ENCODE peak calls at places on chromosomes 6 and 20, in nine cellular contexts. One of them, this sample, is unnamed.

GRCh38 chr20:3818155-3819151 is 1.9 kb upstream of the AP5S1 start:
- DNase-seq in kidney epithelial cell: no peak
- DNase-seq in esophagus squamous epithelium: no peak
- DNase-seq in upper lobe of right lung: no peak
- DNase-seq in brain microvascular endothelial cell: peak
- DNase-seq in CD8-positive, alpha-beta memory T cell: no peak
- DNase-seq in esophagus muscularis mucosa: no peak
- DNase-seq in suprapubic skin: no peak
- DNase-seq in fibroblast of mammary gland: peak
- DNase-seq in this sample: peak

GRCh38 chr20:1671891-1672669 is 14.5 kb upstream of the SIRPG start:
- DNase-seq in kidney epithelial cell: no peak
- DNase-seq in esophagus squamous epithelium: no peak
- DNase-seq in upper lobe of right lung: no peak
- DNase-seq in brain microvascular endothelial cell: no peak
- DNase-seq in CD8-positive, alpha-beta memory T cell: no peak
- DNase-seq in esophagus muscularis mucosa: peak
- DNase-seq in suprapubic skin: no peak
- DNase-seq in fibroblast of mammary gland: no peak
- DNase-seq in this sample: no peak

GRCh38 chr20:11919046-11919445 is 1.4 kb downstream of the BTBD3 start:
- DNase-seq in kidney epithelial cell: no peak
- DNase-seq in esophagus squamous epithelium: no peak
- DNase-seq in upper lobe of right lung: no peak
- DNase-seq in brain microvascular endothelial cell: no peak
- DNase-seq in CD8-positive, alpha-beta memory T cell: no peak
- DNase-seq in esophagus muscularis mucosa: no peak
- DNase-seq in suprapubic skin: no peak
- DNase-seq in fibroblast of mammary gland: no peak
- DNase-seq in this sample: no peak

GRCh38 chr20:51496964-51497363 is 45.6 kb downstream of the NFATC2 start:
- DNase-seq in kidney epithelial cell: no peak
- DNase-seq in esophagus squamous epithelium: no peak
- DNase-seq in upper lobe of right lung: no peak
- DNase-seq in brain microvascular endothelial cell: no peak
- DNase-seq in CD8-positive, alpha-beta memory T cell: no peak
- DNase-seq in esophagus muscularis mucosa: no peak
- DNase-seq in suprapubic skin: no peak
- DNase-seq in fibroblast of mammary gland: no peak
- DNase-seq in this sample: no peak

GRCh38 chr6:134534708-134535149 is 216.8 kb upstream of the SGK1 start:
- DNase-seq in kidney epithelial cell: no peak
- DNase-seq in esophagus squamous epithelium: no peak
- DNase-seq in upper lobe of right lung: no peak
- DNase-seq in brain microvascular endothelial cell: peak
- DNase-seq in CD8-positive, alpha-beta memory T cell: no peak
- DNase-seq in esophagus muscularis mucosa: no peak
- DNase-seq in suprapubic skin: no peak
- DNase-seq in fibroblast of mammary gland: peak
- DNase-seq in this sample: no peak

GRCh38 chr6:135832186-135832585 is 19.3 kb upstream of the PDE7B start:
- DNase-seq in kidney epithelial cell: no peak
- DNase-seq in esophagus squamous epithelium: no peak
- DNase-seq in upper lobe of right lung: no peak
- DNase-seq in brain microvascular endothelial cell: no peak
- DNase-seq in CD8-positive, alpha-beta memory T cell: no peak
- DNase-seq in esophagus muscularis mucosa: no peak
- DNase-seq in suprapubic skin: no peak
- DNase-seq in fibroblast of mammary gland: no peak
- DNase-seq in this sample: no peak

GRCh38 chr20:51008718-51009117 is 14.2 kb downstream of the KCNG1 start:
- DNase-seq in kidney epithelial cell: no peak
- DNase-seq in esophagus squamous epithelium: no peak
- DNase-seq in upper lobe of right lung: no peak
- DNase-seq in brain microvascular endothelial cell: no peak
- DNase-seq in CD8-positive, alpha-beta memory T cell: no peak
- DNase-seq in esophagus muscularis mucosa: no peak
- DNase-seq in suprapubic skin: no peak
- DNase-seq in fibroblast of mammary gland: no peak
- DNase-seq in this sample: peak

GRCh38 chr20:346640-347316 is at the start of gene NRSN2:
- DNase-seq in kidney epithelial cell: no peak
- DNase-seq in esophagus squamous epithelium: no peak
- DNase-seq in upper lobe of right lung: peak
- DNase-seq in brain microvascular endothelial cell: peak
- DNase-seq in CD8-positive, alpha-beta memory T cell: no peak
- DNase-seq in esophagus muscularis mucosa: no peak
- DNase-seq in suprapubic skin: no peak
- DNase-seq in fibroblast of mammary gland: peak
- DNase-seq in this sample: peak

GRCh38 chr6:148247386-148248063 is 95.1 kb upstream of the SASH1 start:
- DNase-seq in kidney epithelial cell: no peak
- DNase-seq in esophagus squamous epithelium: no peak
- DNase-seq in upper lobe of right lung: no peak
- DNase-seq in brain microvascular endothelial cell: no peak
- DNase-seq in CD8-positive, alpha-beta memory T cell: no peak
- DNase-seq in esophagus muscularis mucosa: peak
- DNase-seq in suprapubic skin: no peak
- DNase-seq in fibroblast of mammary gland: no peak
- DNase-seq in this sample: no peak

DNA sequence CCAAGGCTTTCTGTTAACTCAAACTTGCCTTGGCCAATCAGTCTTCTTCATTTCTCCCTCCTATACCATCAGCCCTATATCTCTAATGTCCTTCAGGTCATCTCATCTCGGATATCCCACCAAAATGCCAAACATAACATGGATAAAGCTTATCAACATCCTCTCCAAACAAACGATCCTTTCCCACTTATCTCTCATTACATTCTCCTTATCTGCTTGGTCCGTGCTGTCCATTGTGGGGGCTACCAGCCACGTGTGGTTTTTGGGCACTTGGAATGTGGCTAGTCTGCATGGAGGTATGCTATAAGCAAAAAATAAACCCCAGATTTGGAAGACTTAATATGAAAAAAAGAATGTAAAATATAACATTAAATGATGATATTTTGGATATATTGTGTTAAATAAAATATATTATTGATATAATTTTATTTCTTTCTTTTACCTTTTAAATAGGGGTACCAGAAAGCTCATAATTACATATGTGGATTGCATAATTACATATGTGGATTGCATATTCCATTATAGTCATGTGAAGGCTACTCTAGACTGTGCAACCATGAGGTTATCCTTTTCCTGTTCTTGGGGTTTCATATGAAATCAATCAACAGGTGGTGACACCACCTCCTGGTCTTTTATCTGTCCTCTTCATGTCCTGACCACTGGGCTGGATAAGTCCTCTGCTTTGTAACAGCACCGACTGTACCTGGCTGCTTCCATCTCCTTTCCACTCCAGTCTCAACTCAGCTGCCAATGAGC is 123.0 kb downstream of the CD83 start:
- DNase-seq in kidney epithelial cell: no peak
- DNase-seq in esophagus squamous epithelium: no peak
- DNase-seq in upper lobe of right lung: no peak
- DNase-seq in brain microvascular endothelial cell: no peak
- DNase-seq in CD8-positive, alpha-beta memory T cell: no peak
- DNase-seq in esophagus muscularis mucosa: no peak
- DNase-seq in suprapubic skin: no peak
- DNase-seq in fibroblast of mammary gland: no peak
- DNase-seq in this sample: no peak
- H3K4me3 ChIP-seq in kidney epithelial cell: no peak
- H3K4me3 ChIP-seq in esophagus squamous epithelium: no peak
- H3K4me3 ChIP-seq in upper lobe of right lung: no peak
- H3K4me3 ChIP-seq in brain microvascular endothelial cell: no peak
- H3K4me3 ChIP-seq in CD8-positive, alpha-beta memory T cell: no peak
- H3K4me3 ChIP-seq in esophagus muscularis mucosa: no peak
- H3K4me3 ChIP-seq in suprapubic skin: no peak
- H3K4me3 ChIP-seq in fibroblast of mammary gland: no peak
- H3K4me3 ChIP-seq in this sample: no peak

GRCh38 chr6:89351632-89352328 is 742 bp downstream of the UBE2J1 start:
- DNase-seq in kidney epithelial cell: no peak
- DNase-seq in esophagus squamous epithelium: no peak
- DNase-seq in upper lobe of right lung: no peak
- DNase-seq in brain microvascular endothelial cell: no peak
- DNase-seq in CD8-positive, alpha-beta memory T cell: no peak
- DNase-seq in esophagus muscularis mucosa: no peak
- DNase-seq in suprapubic skin: no peak
- DNase-seq in fibroblast of mammary gland: no peak
- DNase-seq in this sample: no peak

GRCh38 chr6:89353118-89353556 is 615 bp upstream of the UBE2J1 start:
- DNase-seq in kidney epithelial cell: no peak
- DNase-seq in esophagus squamous epithelium: no peak
- DNase-seq in upper lobe of right lung: no peak
- DNase-seq in brain microvascular endothelial cell: no peak
- DNase-seq in CD8-positive, alpha-beta memory T cell: no peak
- DNase-seq in esophagus muscularis mucosa: no peak
- DNase-seq in suprapubic skin: no peak
- DNase-seq in fibroblast of mammary gland: no peak
- DNase-seq in this sample: no peak

GRCh38 chr6:89355511-89356185 is 3.1 kb upstream of the UBE2J1 start:
- DNase-seq in kidney epithelial cell: no peak
- DNase-seq in esophagus squamous epithelium: no peak
- DNase-seq in upper lobe of right lung: no peak
- DNase-seq in brain microvascular endothelial cell: no peak
- DNase-seq in CD8-positive, alpha-beta memory T cell: no peak
- DNase-seq in esophagus muscularis mucosa: no peak
- DNase-seq in suprapubic skin: no peak
- DNase-seq in fibroblast of mammary gland: no peak
- DNase-seq in this sample: no peak

GRCh38 chr6:89352329-89353117 is at the start of gene UBE2J1:
- DNase-seq in kidney epithelial cell: peak
- DNase-seq in esophagus squamous epithelium: peak
- DNase-seq in upper lobe of right lung: peak
- DNase-seq in brain microvascular endothelial cell: peak
- DNase-seq in CD8-positive, alpha-beta memory T cell: peak
- DNase-seq in esophagus muscularis mucosa: peak
- DNase-seq in suprapubic skin: peak
- DNase-seq in fibroblast of mammary gland: peak
- DNase-seq in this sample: peak

DNA sequence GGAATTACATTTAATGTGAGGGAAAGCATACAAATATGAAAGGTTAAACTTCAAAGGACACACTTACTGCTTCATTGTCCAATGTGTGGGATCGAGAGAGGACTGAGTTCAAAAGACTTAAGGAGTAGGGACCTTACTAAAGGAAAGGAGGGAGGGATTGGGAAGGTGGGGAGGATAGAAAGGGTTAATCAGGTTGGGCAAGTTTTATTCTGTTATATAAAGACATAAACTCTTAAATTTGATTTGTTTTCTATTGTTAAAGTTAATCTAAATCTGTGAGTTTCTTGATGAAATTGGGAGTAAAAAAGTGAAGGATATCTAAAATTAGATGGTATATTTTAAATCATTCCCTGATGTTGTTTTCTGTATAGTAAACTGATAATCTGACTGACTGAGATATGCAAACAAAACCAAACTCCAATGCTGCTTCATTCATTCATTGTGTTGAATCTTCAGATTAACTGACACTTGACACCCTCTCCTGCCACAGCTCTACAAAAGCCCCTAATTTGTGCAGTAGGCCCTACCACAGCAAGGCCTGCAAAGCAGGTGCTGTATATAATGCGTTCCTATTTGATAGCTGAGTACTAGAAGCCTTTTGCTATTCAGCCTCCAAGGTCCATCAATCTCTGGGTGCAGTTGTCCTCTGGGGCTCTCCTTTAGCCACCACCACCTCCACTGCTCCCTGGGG is 1.3 kb upstream of the UBE2J1 start:
- DNase-seq in kidney epithelial cell: no peak
- DNase-seq in esophagus squamous epithelium: no peak
- DNase-seq in upper lobe of right lung: no peak
- DNase-seq in brain microvascular endothelial cell: no peak
- DNase-seq in CD8-positive, alpha-beta memory T cell: no peak
- DNase-seq in esophagus muscularis mucosa: no peak
- DNase-seq in suprapubic skin: no peak
- DNase-seq in fibroblast of mammary gland: no peak
- DNase-seq in this sample: no peak
- H3K4me3 ChIP-seq in kidney epithelial cell: no peak
- H3K4me3 ChIP-seq in esophagus squamous epithelium: no peak
- H3K4me3 ChIP-seq in upper lobe of right lung: no peak
- H3K4me3 ChIP-seq in brain microvascular endothelial cell: no peak
- H3K4me3 ChIP-seq in CD8-positive, alpha-beta memory T cell: no peak
- H3K4me3 ChIP-seq in esophagus muscularis mucosa: peak
- H3K4me3 ChIP-seq in suprapubic skin: no peak
- H3K4me3 ChIP-seq in fibroblast of mammary gland: no peak
- H3K4me3 ChIP-seq in this sample: peak

GRCh38 chr20:53294804-53295203 is 298.8 kb downstream of the ZNF217 start:
- DNase-seq in kidney epithelial cell: no peak
- DNase-seq in esophagus squamous epithelium: no peak
- DNase-seq in upper lobe of right lung: no peak
- DNase-seq in brain microvascular endothelial cell: no peak
- DNase-seq in CD8-positive, alpha-beta memory T cell: no peak
- DNase-seq in esophagus muscularis mucosa: no peak
- DNase-seq in suprapubic skin: no peak
- DNase-seq in fibroblast of mammary gland: peak
- DNase-seq in this sample: no peak
- H3K4me3 ChIP-seq in kidney epithelial cell: no peak
- H3K4me3 ChIP-seq in esophagus squamous epithelium: no peak
- H3K4me3 ChIP-seq in upper lobe of right lung: no peak
- H3K4me3 ChIP-seq in brain microvascular endothelial cell: no peak
- H3K4me3 ChIP-seq in CD8-positive, alpha-beta memory T cell: no peak
- H3K4me3 ChIP-seq in esophagus muscularis mucosa: no peak
- H3K4me3 ChIP-seq in suprapubic skin: no peak
- H3K4me3 ChIP-seq in fibroblast of mammary gland: no peak
- H3K4me3 ChIP-seq in this sample: no peak

GRCh38 chr6:45650527-45651135 is 272.9 kb upstream of the SUPT3H start:
- DNase-seq in kidney epithelial cell: peak
- DNase-seq in esophagus squamous epithelium: no peak
- DNase-seq in upper lobe of right lung: no peak
- DNase-seq in brain microvascular endothelial cell: peak
- DNase-seq in CD8-positive, alpha-beta memory T cell: no peak
- DNase-seq in esophagus muscularis mucosa: no peak
- DNase-seq in suprapubic skin: no peak
- DNase-seq in fibroblast of mammary gland: peak
- DNase-seq in this sample: no peak
- H3K4me3 ChIP-seq in kidney epithelial cell: no peak
- H3K4me3 ChIP-seq in esophagus squamous epithelium: no peak
- H3K4me3 ChIP-seq in upper lobe of right lung: no peak
- H3K4me3 ChIP-seq in brain microvascular endothelial cell: no peak
- H3K4me3 ChIP-seq in CD8-positive, alpha-beta memory T cell: no peak
- H3K4me3 ChIP-seq in esophagus muscularis mucosa: no peak
- H3K4me3 ChIP-seq in suprapubic skin: no peak
- H3K4me3 ChIP-seq in fibroblast of mammary gland: no peak
- H3K4me3 ChIP-seq in this sample: no peak

This sample was measured in spleen.